ENCODE peak calls at places on chromosomes 11 and 22, in four cellular contexts. L, U, K and F are unnamed samples.

GRCh38 chr22:22855617-22856308 is 31.9 kb upstream of the IGLL5 start:
- DNase-seq in K (no peak), L (no peak), U (peak; percentile 25), F (no peak)

GRCh38 chr11:3000032-3000961 is 8.2 kb upstream of the NAP1L4 start:
- DNase-seq in K (peak; percentile 55), U (no peak), L (no peak), F (peak; percentile 55)

GRCh38 chr11:44920451-44920850 is 30.2 kb downstream of the TP53I11 start:
- DNase-seq in K (no peak), L (no peak), U (no peak), F (no peak)

GRCh38 chr11:20459865-20460264 is 72.3 kb downstream of the PRMT3 start:
- DNase-seq in U (no peak), K (no peak), L (no peak), F (no peak)

GRCh38 chr11:34855021-34855753 is 61.0 kb downstream of the APIP start:
- DNase-seq in L (no peak), U (no peak), K (no peak), F (no peak)

GRCh38 chr11:134477486-134477885 is 65.4 kb upstream of the B3GAT1 start:
- DNase-seq in L (no peak), U (no peak), K (no peak), F (no peak)

GRCh38 chr22:41891407-41891806 is 23.5 kb downstream of the SHISA8 start:
- DNase-seq in U (no peak), K (no peak), L (no peak), F (no peak)

GRCh38 chr22:32971252-32971651 is 86.9 kb downstream of the SYN3 start:
- DNase-seq in U (no peak), K (no peak), L (no peak), F (no peak)

GRCh38 chr11:1297011-1297575 is 12.3 kb downstream of the TOLLIP start:
- DNase-seq in L (no peak), U (no peak), K (no peak), F (no peak)

GRCh38 chr11:32225491-32226285 is 134.8 kb downstream of the RCN1 start:
- DNase-seq in U (no peak), K (no peak), L (no peak), F (no peak)

GRCh38 chr11:72641900-72642814 is 32.1 kb downstream of the PDE2A start:
- DNase-seq in U (no peak), L (no peak), K (peak; percentile 79), F (peak; percentile 56)

GRCh38 chr11:69396948-69397307 is 84.5 kb upstream of the LINC01488 start:
- DNase-seq in L (no peak), K (no peak), U (no peak), F (no peak)

GRCh38 chr11:23540101-23540561 is 679.9 kb upstream of the CCDC179 start:
- DNase-seq in L (no peak), K (peak; percentile 43), U (no peak), F (no peak)